ENCODE peak calls at places on chromosomes 11 and 22, in seven cellular contexts. K is non-pigmented ciliary epithelial cell; O is T-helper 22 cell; U is activated T-helper 9 cell treated with anti-CD3 and anti-CD28 coated beads, Interleukin-2, amount 50 U/mL, for 16 hours; R is dermis blood vessel endothelial cell; W is cardiac fibroblast; J is activated CD8-positive, alpha-beta memory T cell treated with anti-CD3 and anti-CD28 coated beads for 4 hours. Y is an unnamed sample.

GRCh38 chr11:31106963-31107576 is 262.5 kb downstream of the DCDC1 start:
- DNase-seq in O (peak; percentile 1), K (peak; percentile 13), J (peak; percentile 2), U (peak; percentile 2), R (peak; percentile 24), W (peak; percentile 41), Y (peak; percentile 57)

GRCh38 chr22:29121124-29121523 is 48.3 kb downstream of the KREMEN1 start:
- DNase-seq in J (no peak), O (no peak), R (no peak), W (peak; percentile 53), K (no peak), U (no peak), Y (no peak)

GRCh38 chr11:2838676-2839075 is 46.9 kb downstream of the CDKN1C start:
- DNase-seq in O (no peak), U (no peak), W (no peak), K (no peak), J (no peak), R (no peak), Y (no peak)

GRCh38 chr11:134409552-134410429 is 2.3 kb downstream of the B3GAT1 start:
- DNase-seq in O (no peak), K (no peak), U (no peak), J (no peak), R (no peak), W (no peak), Y (no peak)

GRCh38 chr11:118437736-118438125 is 1.4 kb downstream of the KMT2A start:
- DNase-seq in K (no peak), W (no peak), R (peak; percentile 35), U (peak; percentile 1), J (no peak), O (no peak), Y (no peak)

GRCh38 chr11:28757725-28758515 is 649.7 kb downstream of the METTL15 start:
- DNase-seq in R (peak; percentile 60), W (peak; percentile 89), K (peak; percentile 92), U (no peak), J (no peak), O (no peak), Y (no peak)

GRCh38 chr11:65643971-65644370 is 6.1 kb downstream of the SIPA1 start:
- DNase-seq in J (no peak), R (no peak), W (no peak), K (no peak), U (no peak), O (no peak), Y (no peak)

GRCh38 chr11:83057721-83058120 is 14.0 kb downstream of the RAB30 start:
- DNase-seq in U (no peak), O (no peak), R (no peak), J (no peak), K (no peak), W (no peak), Y (no peak)

GRCh38 chr11:27557223-27557622 is 50.7 kb upstream of the LIN7C start:
- DNase-seq in J (no peak), U (no peak), R (no peak), K (no peak), O (no peak), W (no peak), Y (no peak)

GRCh38 chr11:63782749-63783148 is 14.2 kb upstream of the ZFTA start:
- DNase-seq in U (no peak), K (no peak), R (no peak), O (no peak), J (no peak), W (no peak), Y (no peak)

GRCh38 chr11:76782526-76783293 is 446 bp upstream of the TSKU start:
- DNase-seq in O (no peak), W (peak; percentile 94), K (peak; percentile 82), J (no peak), U (no peak), R (peak; percentile 92), Y (peak; percentile 43)